ENCODE peak calls at places on chromosome 4, in ten cellular contexts. N is activated gamma-delta T cell; K is CD8-positive, alpha-beta T cell; J is stimulated activated CD4-positive, alpha-beta T cell treated with anti-CD3 and anti-CD28 coated beads, Interleukin-4, amount 100 ng/mL, for 1 hour; O is transverse colon; X is NCI-H1092 treated with DMSO at 0.1 percent for 48 hours; C is activated T-helper 1 cell treated with anti-CD3 and anti-CD28 coated beads, Interleukin-2, amount 50 U/mL, for 16 hours; W is EL; Z is NCI-H345; F is amniotic stem cell. R is an unnamed sample.

GRCh38 chr4:110268352-110268751 is 69.9 kb upstream of the ELOVL6 start:
- DNase-seq in N (no peak), K (no peak), J (no peak), O (no peak), X (no peak), C (no peak), W (no peak), Z (no peak), F (no peak), R (no peak)

GRCh38 chr4:36278789-36279188 is 2.6 kb upstream of the DTHD1 start:
- DNase-seq in N (no peak), K (no peak), J (no peak), O (no peak), X (no peak), C (no peak), W (no peak), Z (no peak), F (no peak), R (no peak)

GRCh38 chr4:140052050-140052449 is 101.9 kb downstream of the MAML3 start:
- DNase-seq in N (no peak), K (peak), J (peak), O (peak), X (peak), C (no peak), W (peak), Z (no peak), F (no peak), R (no peak)

GRCh38 chr4:25818293-25819240 is 44.2 kb downstream of the SEL1L3 start:
- DNase-seq in N (no peak), K (no peak), J (no peak), O (no peak), X (no peak), C (no peak), W (peak), Z (no peak), F (no peak), R (no peak)

GRCh38 chr4:41133619-41134018 is 80.7 kb downstream of the APBB2 start:
- DNase-seq in N (no peak), K (no peak), J (no peak), O (no peak), X (no peak), C (no peak), W (no peak), Z (no peak), F (no peak), R (no peak)

GRCh38 chr4:22434895-22435294 is 81.0 kb downstream of the ADGRA3 start:
- DNase-seq in N (no peak), K (no peak), J (no peak), O (peak), X (peak), C (no peak), W (peak), Z (no peak), F (no peak), R (no peak)

GRCh38 chr4:38583102-38583501 is 80.9 kb upstream of the KLF3 start:
- DNase-seq in N (no peak), K (no peak), J (no peak), O (no peak), X (no peak), C (no peak), W (no peak), Z (no peak), F (no peak), R (no peak)

GRCh38 chr4:15110120-15110571 is 107.9 kb downstream of the CPEB2 start:
- DNase-seq in N (no peak), K (no peak), J (no peak), O (peak), X (no peak), C (no peak), W (no peak), Z (no peak), F (no peak), R (no peak)

GRCh38 chr4:135227842-135228241 is 1026.3 kb upstream of the PABPC4L start:
- DNase-seq in N (no peak), K (no peak), J (no peak), O (no peak), X (no peak), C (no peak), W (no peak), Z (no peak), F (no peak), R (no peak)

GRCh38 chr4:30721353-30722091 is 1.4 kb downstream of the PCDH7 start:
- DNase-seq in N (no peak), K (no peak), J (peak), O (peak), X (peak), C (no peak), W (peak), Z (peak), F (peak), R (no peak)

GRCh38 chr4:16843831-16844508 is 54.5 kb downstream of the LDB2 start:
- DNase-seq in N (no peak), K (no peak), J (no peak), O (no peak), X (no peak), C (no peak), W (peak), Z (no peak), F (peak), R (no peak)

GRCh38 chr4:159160242-159160641 is 57.4 kb downstream of the RAPGEF2 start:
- DNase-seq in N (no peak), K (no peak), J (no peak), O (no peak), X (no peak), C (no peak), W (no peak), Z (no peak), F (no peak), R (no peak)

GRCh38 chr4:128161138-128161537 is 100.0 kb downstream of the LARP1B start:
- DNase-seq in N (no peak), K (no peak), J (no peak), O (no peak), X (no peak), C (no peak), W (no peak), Z (no peak), F (no peak), R (no peak)

GRCh38 chr4:6616087-6616995 is 24.1 kb upstream of the MRFAP1 start:
- DNase-seq in N (no peak), K (no peak), J (no peak), O (no peak), X (no peak), C (no peak), W (no peak), Z (no peak), F (no peak), R (no peak)

GRCh38 chr4:113256946-113257345 is 207.5 kb downstream of the ANK2 start:
- DNase-seq in N (no peak), K (no peak), J (no peak), O (no peak), X (no peak), C (no peak), W (peak), Z (no peak), F (no peak), R (no peak)

GRCh38 chr4:159174645-159175147 is 71.8 kb downstream of the RAPGEF2 start:
- DNase-seq in N (no peak), K (no peak), J (no peak), O (no peak), X (no peak), C (no peak), W (peak), Z (no peak), F (no peak), R (no peak)

GRCh38 chr4:125321709-125322362 is 7.1 kb downstream of the FAT4 start:
- DNase-seq in N (no peak), K (no peak), J (no peak), O (no peak), X (no peak), C (no peak), W (peak), Z (no peak), F (no peak), R (no peak)

GRCh38 chr4:59664771-59665170 is 1535.4 kb upstream of the ADGRL3 start:
- DNase-seq in N (no peak), K (no peak), J (no peak), O (no peak), X (peak), C (no peak), W (no peak), Z (peak), F (no peak), R (no peak)

R was measured in KG1.